ENCODE peak calls at places on chromosomes 16 and 17, in six cellular contexts. One of them, this sample, is unnamed.

GRCh38 chr16:3541527-3542152 is 35.6 kb downstream of the NLRC3 start:
- DNase-seq in activated T-cell treated with anti-CD3 and anti-CD28 coated beads, Interleukin-2, amount 50 U/mL, for 48 hours: no peak
- DNase-seq in Daoy: no peak
- DNase-seq in EL: no peak
- DNase-seq in T-helper 1 cell: no peak
- DNase-seq in astrocyte of the hippocampus: no peak
- DNase-seq in this sample: no peak

GRCh38 chr17:202501-202951 is 21.1 kb upstream of the DOC2B start:
- DNase-seq in T-helper 1 cell: no peak
- DNase-seq in EL: no peak
- DNase-seq in activated T-cell treated with anti-CD3 and anti-CD28 coated beads, Interleukin-2, amount 50 U/mL, for 48 hours: no peak
- DNase-seq in astrocyte of the hippocampus: no peak
- DNase-seq in Daoy: peak; percentile 4
- DNase-seq in this sample: no peak

GRCh38 chr17:70464995-70465394 is 295.7 kb downstream of the KCNJ2 start:
- DNase-seq in T-helper 1 cell: no peak
- DNase-seq in Daoy: no peak
- DNase-seq in astrocyte of the hippocampus: no peak
- DNase-seq in EL: no peak
- DNase-seq in activated T-cell treated with anti-CD3 and anti-CD28 coated beads, Interleukin-2, amount 50 U/mL, for 48 hours: no peak
- DNase-seq in this sample: no peak

GRCh38 chr17:44187131-44187899 is 543 bp downstream of the TMUB2 start:
- DNase-seq in T-helper 1 cell: peak; percentile 31
- DNase-seq in Daoy: no peak
- DNase-seq in EL: peak; percentile 37
- DNase-seq in activated T-cell treated with anti-CD3 and anti-CD28 coated beads, Interleukin-2, amount 50 U/mL, for 48 hours: no peak
- DNase-seq in astrocyte of the hippocampus: no peak
- DNase-seq in this sample: no peak

GRCh38 chr17:34386925-34387550 is 24.0 kb upstream of the CCL1 start:
- DNase-seq in EL: peak; percentile 45
- DNase-seq in astrocyte of the hippocampus: peak; percentile 16
- DNase-seq in T-helper 1 cell: no peak
- DNase-seq in Daoy: peak; percentile 79
- DNase-seq in activated T-cell treated with anti-CD3 and anti-CD28 coated beads, Interleukin-2, amount 50 U/mL, for 48 hours: peak; percentile 27
- DNase-seq in this sample: no peak

GRCh38 chr17:75238684-75239191 is 22.7 kb downstream of the GGA3 start:
- DNase-seq in astrocyte of the hippocampus: peak; percentile 74
- DNase-seq in T-helper 1 cell: peak; percentile 63
- DNase-seq in EL: peak; percentile 70
- DNase-seq in Daoy: peak; percentile 71
- DNase-seq in activated T-cell treated with anti-CD3 and anti-CD28 coated beads, Interleukin-2, amount 50 U/mL, for 48 hours: peak; percentile 76
- DNase-seq in this sample: no peak

GRCh38 chr17:75239214-75239613 is 22.2 kb downstream of the GGA3 start:
- DNase-seq in EL: no peak
- DNase-seq in T-helper 1 cell: no peak
- DNase-seq in astrocyte of the hippocampus: no peak
- DNase-seq in Daoy: no peak
- DNase-seq in activated T-cell treated with anti-CD3 and anti-CD28 coated beads, Interleukin-2, amount 50 U/mL, for 48 hours: no peak
- DNase-seq in this sample: no peak

GRCh38 chr16:11534262-11534661 is 52.5 kb downstream of the LITAF start:
- DNase-seq in Daoy: no peak
- DNase-seq in EL: no peak
- DNase-seq in astrocyte of the hippocampus: peak; percentile 27
- DNase-seq in T-helper 1 cell: no peak
- DNase-seq in activated T-cell treated with anti-CD3 and anti-CD28 coated beads, Interleukin-2, amount 50 U/mL, for 48 hours: no peak
- DNase-seq in this sample: no peak

GRCh38 chr16:89013111-89013510 is 36.1 kb upstream of the CBFA2T3 start:
- DNase-seq in EL: no peak
- DNase-seq in activated T-cell treated with anti-CD3 and anti-CD28 coated beads, Interleukin-2, amount 50 U/mL, for 48 hours: no peak
- DNase-seq in astrocyte of the hippocampus: no peak
- DNase-seq in T-helper 1 cell: no peak
- DNase-seq in Daoy: no peak
- DNase-seq in this sample: peak; percentile 24

GRCh38 chr16:71626858-71627213 is 852 bp downstream of the MARVELD3 start:
- DNase-seq in Daoy: no peak
- DNase-seq in T-helper 1 cell: no peak
- DNase-seq in activated T-cell treated with anti-CD3 and anti-CD28 coated beads, Interleukin-2, amount 50 U/mL, for 48 hours: no peak
- DNase-seq in EL: no peak
- DNase-seq in astrocyte of the hippocampus: no peak
- DNase-seq in this sample: no peak

This sample was measured in dorsolateral prefrontal cortex.